ENCODE peak calls at places on chromosome 19, in four cellular contexts. X is brain microvascular endothelial cell, S is aorta, L is mesendoderm. G is an unnamed sample.

GRCh38 chr19:44777715-44778347 is at the start of gene CBLC:
- DNase-seq in S (no peak), X (no peak), L (peak; percentile 96), G (peak; percentile 89)

GRCh38 chr19:21677696-21678418 is 89.5 kb downstream of the ZNF100 start:
- DNase-seq in S (no peak), L (no peak), X (no peak), G (no peak)

GRCh38 chr19:6412111-6412999 is 12.3 kb downstream of the KHSRP start:
- DNase-seq in X (peak; percentile 2), L (peak; percentile 67), S (no peak), G (peak; percentile 68)

GRCh38 chr19:1671716-1672037 is 19.3 kb upstream of the TCF3 start:
- DNase-seq in X (no peak), L (no peak), S (no peak), G (no peak)

GRCh38 chr19:41218615-41219507 is at the start of gene AXL:
- DNase-seq in X (peak; percentile 83), L (peak; percentile 96), S (peak; percentile 90), G (peak; percentile 94)

GRCh38 chr19:48290923-48291700 is 21.2 kb downstream of the ZNF114 start:
- DNase-seq in L (peak; percentile 96), S (peak; percentile 88), X (peak; percentile 73), G (peak; percentile 88)

GRCh38 chr19:9205506-9206113 is 13.8 kb downstream of the OR7D4 start:
- DNase-seq in S (peak; percentile 76), L (peak; percentile 68), X (peak; percentile 55), G (peak; percentile 82)

GRCh38 chr19:16872728-16873127 is 16.1 kb upstream of the F2RL3 start:
- DNase-seq in L (no peak), X (no peak), S (no peak), G (no peak)

GRCh38 chr19:1862424-1863307 is 713 bp downstream of the KLF16 start:
- DNase-seq in L (peak; percentile 65), X (no peak), S (peak; percentile 71), G (peak; percentile 77)

GRCh38 chr19:36093146-36093662 is 17.7 kb upstream of the OVOL3 start:
- DNase-seq in L (no peak), S (no peak), X (no peak), G (no peak)

GRCh38 chr19:18697680-18698079 is 14.2 kb downstream of the CRTC1 start:
- DNase-seq in X (no peak), S (no peak), L (no peak), G (no peak)

GRCh38 chr19:40357655-40358054 is 9.2 kb downstream of the PLD3 start:
- DNase-seq in X (no peak), L (no peak), S (no peak), G (no peak)

DNA sequence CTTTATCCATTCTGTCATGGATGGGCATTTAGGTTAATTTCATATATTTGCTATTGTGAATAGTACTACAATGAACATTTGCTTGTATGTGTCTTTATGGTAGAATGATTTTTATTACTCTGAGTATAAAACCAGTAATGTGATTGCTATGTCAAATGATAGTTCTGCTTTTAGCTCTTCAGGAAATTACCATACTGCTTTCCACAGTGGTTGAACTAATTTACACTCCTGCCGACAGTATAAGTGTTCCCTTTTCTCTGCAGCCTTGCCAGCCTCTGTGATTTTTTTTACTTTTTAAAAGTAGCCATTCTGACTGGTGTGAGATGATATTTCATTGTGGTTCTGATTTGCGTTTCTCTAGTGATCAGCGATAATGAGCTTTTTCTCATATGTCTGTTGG is 6.5 kb downstream of the SIGLEC7 start:
- DNase-seq in X (no peak), L (no peak), S (no peak), G (no peak)
- H3K27me3 ChIP-seq in X (no peaks in the 10 kb centered on the region), L (no peaks in the 10 kb centered on the region), S (no peaks in the 10 kb centered on the region), G (no peaks in the 10 kb centered on the region)

DNA sequence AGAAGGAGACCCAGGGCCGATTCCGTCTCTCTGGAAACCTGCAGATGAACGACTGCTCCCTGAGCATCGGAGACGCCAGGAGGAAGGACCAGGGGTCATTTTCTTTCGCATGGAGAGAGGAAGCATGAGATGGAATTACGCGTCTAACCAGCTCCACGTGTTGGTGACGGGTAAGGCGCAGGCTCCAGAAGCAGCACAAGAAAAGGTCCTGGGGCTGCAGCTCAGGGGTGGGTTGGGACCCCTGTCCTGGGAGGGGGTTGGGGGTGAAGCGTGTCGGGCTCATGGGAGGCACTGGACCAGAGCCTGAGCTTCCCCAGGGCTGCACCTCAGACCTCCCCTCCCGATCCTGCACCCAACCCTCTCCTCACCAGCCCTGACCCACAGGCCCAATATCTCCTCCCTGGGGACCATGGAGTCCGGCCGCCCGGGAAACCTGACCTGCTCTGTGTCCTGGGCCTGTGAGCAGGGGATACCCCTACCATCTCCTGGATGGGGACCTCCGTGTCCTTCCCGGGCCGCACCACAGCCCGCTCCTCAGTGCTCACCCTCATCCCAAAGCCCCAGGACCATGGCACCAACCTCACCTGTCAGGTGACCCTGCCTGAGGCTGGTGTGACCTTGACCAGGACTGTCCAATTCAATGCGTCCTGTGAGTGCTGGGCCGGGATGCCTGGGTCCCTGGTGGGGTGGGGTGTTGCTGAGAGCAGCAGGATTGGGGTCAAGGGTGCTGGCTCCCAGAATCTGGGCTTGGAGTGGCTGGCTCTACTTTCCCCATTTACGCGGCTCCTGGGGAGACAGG is 39.6 kb upstream of the CD33 start:
- DNase-seq in X (no peak), L (no peak), S (peak; percentile 31), G (no peak)
- H3K27me3 ChIP-seq in X (no peaks in the 10 kb centered on the region), L (no peaks in the 10 kb centered on the region), S (no peaks in the 10 kb centered on the region), G (peaks cover 28% of the 10 kb centered on the region)

GRCh38 chr19:33621065-33621785 is 528 bp upstream of the CHST8 start:
- DNase-seq in X (no peak), L (no peak), S (no peak), G (no peak)

GRCh38 chr19:33622809-33623511 is 1.2 kb downstream of the CHST8 start:
- DNase-seq in X (no peak), S (no peak), L (peak; percentile 19), G (peak; percentile 57)

GRCh38 chr19:33620611-33621010 is 1.1 kb upstream of the CHST8 start:
- DNase-seq in X (no peak), L (no peak), S (no peak), G (no peak)

GRCh38 chr19:33622505-33622808 is 704 bp downstream of the CHST8 start:
- DNase-seq in X (no peak), L (peak; percentile 37), S (no peak), G (peak; percentile 67)

DNA sequence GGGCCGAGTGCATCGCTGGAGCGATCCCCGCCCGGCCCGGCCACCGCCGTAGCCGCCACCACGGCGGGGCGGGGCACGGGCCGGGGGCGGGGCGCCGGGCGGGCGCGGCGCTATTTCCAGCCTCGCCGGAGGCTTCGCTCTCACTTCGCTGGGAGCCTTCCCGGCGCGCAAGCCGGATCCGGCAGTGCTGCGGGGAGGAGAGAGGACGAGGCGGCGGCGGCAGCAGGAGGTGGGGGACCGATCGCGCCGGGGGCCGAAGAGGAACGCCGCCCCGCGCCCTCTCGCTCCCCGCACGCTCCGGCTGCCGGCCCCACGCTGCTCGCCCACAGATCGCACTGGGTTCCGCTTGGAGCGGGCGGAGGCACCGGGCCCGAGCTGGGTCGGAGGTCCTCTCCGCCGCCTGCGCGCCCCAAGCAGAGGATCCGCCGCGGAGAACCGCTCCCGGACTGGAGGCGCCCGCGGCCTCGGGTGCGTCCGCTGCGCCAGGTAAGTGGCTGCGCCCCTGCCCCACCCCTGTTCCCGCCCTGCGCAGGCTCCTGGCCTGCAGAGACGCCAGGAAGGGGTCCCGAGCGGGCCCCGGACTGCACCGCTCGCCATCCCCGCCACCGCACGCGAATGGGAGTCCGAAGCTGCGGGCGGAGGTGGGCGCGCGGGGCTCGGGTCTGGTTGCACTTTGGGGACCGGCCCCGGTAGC is at the start of gene CHST8:
- DNase-seq in S (no peak), X (no peak), L (peak; percentile 74), G (peak; percentile 92)
- H3K27me3 ChIP-seq in S (no peaks in the 10 kb centered on the region), X (peaks cover 51% of the 10 kb centered on the region), L (peaks cover 35% of the 10 kb centered on the region), G (peaks cover 98% of the 10 kb centered on the region)

GRCh38 chr19:33887891-33888290 is 91.2 kb downstream of the KCTD15 start:
- DNase-seq in X (no peak), L (no peak), S (no peak), G (no peak)
- H3K27me3 ChIP-seq in X (no peaks in the 10 kb centered on the region), L (no peaks in the 10 kb centered on the region), S (no peaks in the 10 kb centered on the region), G (no peaks in the 10 kb centered on the region)

GRCh38 chr19:32188921-32189320 is 156.5 kb upstream of the ZNF507 start:
- DNase-seq in S (no peak), X (no peak), L (no peak), G (no peak)

GRCh38 chr19:32186542-32187330 is 158.7 kb upstream of the ZNF507 start:
- DNase-seq in X (no peak), S (no peak), L (no peak), G (no peak)

GRCh38 chr19:32191921-32192320 is 153.5 kb upstream of the ZNF507 start:
- DNase-seq in X (no peak), L (no peak), S (no peak), G (no peak)

GRCh38 chr19:32195706-32196610 is 149.5 kb upstream of the ZNF507 start:
- DNase-seq in X (no peak), S (no peak), L (no peak), G (no peak)

DNA sequence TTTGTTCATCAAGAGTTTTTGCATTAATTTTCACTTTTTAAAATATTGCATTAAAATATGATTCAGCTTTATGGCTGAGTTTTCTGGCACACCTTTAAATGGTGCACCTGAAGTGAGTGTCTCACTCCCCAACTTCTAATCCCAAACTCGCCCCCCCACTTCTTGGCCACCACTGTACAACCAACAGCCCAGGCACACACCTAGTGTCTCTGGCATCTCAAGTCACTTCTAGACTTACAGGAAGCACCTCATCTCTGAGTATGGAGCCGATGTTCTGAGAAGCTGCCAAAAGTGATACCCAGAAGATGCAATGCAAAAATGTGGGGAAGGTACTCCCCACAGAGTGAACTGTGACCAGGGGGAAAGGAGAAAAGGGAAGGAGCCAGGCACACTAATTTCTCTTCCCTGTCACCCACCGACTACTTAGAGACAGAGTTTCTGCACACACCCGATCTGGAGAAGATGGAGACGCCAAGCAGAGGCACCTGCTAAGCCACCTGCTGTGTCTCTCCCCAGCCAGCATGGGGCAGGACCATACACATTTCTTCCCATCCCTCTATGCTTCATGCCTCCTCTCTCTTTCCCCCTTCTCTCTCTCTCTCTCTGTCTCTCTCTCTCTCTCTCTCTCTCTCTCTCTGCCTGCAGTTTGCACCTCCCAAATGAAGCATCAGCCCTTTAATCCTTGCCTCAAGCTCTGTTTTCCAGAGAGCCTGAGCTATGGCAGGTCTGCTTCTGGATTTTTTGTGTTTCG is 155.3 kb upstream of the ZNF507 start:
- DNase-seq in X (no peak), S (no peak), L (no peak), G (no peak)
- H3K27me3 ChIP-seq in X (no peaks in the 10 kb centered on the region), S (no peaks in the 10 kb centered on the region), L (no peaks in the 10 kb centered on the region), G (peaks cover 5% of the 10 kb centered on the region)

DNA sequence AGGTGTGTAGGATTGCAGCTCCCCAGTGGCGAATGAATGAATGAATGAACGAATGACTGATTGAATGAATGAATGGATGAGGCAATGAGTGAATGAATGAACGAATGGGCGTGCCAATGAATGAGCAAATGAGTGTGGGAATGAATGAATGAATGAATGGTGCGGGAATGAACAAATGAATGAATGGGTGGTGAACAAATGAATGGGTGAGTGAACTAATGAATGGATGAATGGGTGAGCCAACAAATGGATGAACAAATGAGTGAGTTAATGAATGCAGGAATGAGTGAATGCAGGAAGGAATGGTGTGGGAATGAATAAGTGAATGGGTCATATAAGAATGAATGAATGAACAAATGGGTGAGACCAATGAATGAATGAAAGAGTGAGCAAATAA is 14.7 kb downstream of the ANKRD24 start:
- DNase-seq in X (no peak), S (no peak), L (no peak), G (no peak)
- H3K27me3 ChIP-seq in X (peaks cover 15% of the 10 kb centered on the region), S (no peaks in the 10 kb centered on the region), L (no peaks in the 10 kb centered on the region), G (peaks cover 81% of the 10 kb centered on the region)

DNA sequence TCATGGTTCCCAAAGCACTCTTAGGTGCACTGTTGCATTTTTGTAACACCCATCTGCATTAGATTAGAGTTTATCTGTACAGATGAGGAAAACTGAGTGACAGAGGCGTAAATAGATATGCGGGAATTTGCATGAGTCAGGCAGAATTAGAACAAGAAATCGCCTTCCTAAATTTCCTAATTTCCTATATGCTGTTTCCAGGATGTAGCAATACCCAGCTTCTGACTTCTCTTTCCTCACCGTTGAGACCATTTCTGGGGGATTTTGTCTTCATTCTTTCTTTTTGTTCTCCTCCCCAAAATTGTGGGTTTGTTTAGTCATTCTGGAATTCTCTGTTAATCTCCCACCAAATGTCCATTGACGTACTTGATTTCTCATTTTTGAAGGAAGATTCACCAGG is 10.6 kb upstream of the ZNF792 start:
- DNase-seq in L (no peak), X (no peak), S (no peak), G (no peak)
- H3K27me3 ChIP-seq in L (no peaks in the 10 kb centered on the region), X (no peaks in the 10 kb centered on the region), S (no peaks in the 10 kb centered on the region), G (no peaks in the 10 kb centered on the region)

G was measured in neural progenitor cell.